ENCODE peak calls at places on chromosome 6, in five cellular contexts. R is H1, J is mesenchymal stem cell, Z is IMR-90, X is neuronal stem cell. P is an unnamed sample.

GRCh38 chr6:136920858-136921520 is 1.1 kb upstream of the SLC35D3 start:
- DNase-seq in R (peak), J (peak), X (peak), Z (no peak), P (peak)

GRCh38 chr6:168380956-168381605 is 59.9 kb upstream of the SMOC2 start:
- DNase-seq in J (no peak), X (no peak), Z (no peak), R (no peak), P (no peak)

GRCh38 chr6:144127097-144127496 is 23.2 kb upstream of the STX11 start:
- DNase-seq in J (no peak), R (no peak), Z (no peak), X (no peak), P (no peak)

GRCh38 chr6:152981219-152981618 is 1.6 kb downstream of the FBXO5 start:
- DNase-seq in J (no peak), X (no peak), R (no peak), Z (no peak), P (no peak)

GRCh38 chr6:42505377-42505702 is 53.6 kb upstream of the TRERF1 start:
- DNase-seq in J (peak), Z (peak), R (no peak), X (no peak), P (no peak)

GRCh38 chr6:152765331-152765730 is 14.7 kb downstream of the VIP start:
- DNase-seq in R (no peak), X (no peak), J (no peak), Z (no peak), P (no peak)

GRCh38 chr6:151108548-151108947 is 131.2 kb upstream of the AKAP12 start:
- DNase-seq in Z (no peak), R (no peak), X (no peak), J (peak), P (no peak)

GRCh38 chr6:4345543-4345942 is 210.2 kb upstream of the ECI2 start:
- DNase-seq in J (no peak), Z (no peak), X (no peak), R (no peak), P (no peak)

GRCh38 chr6:145241039-145241438 is 494.3 kb downstream of the EPM2A start:
- DNase-seq in J (peak), R (no peak), Z (peak), X (no peak), P (no peak)

GRCh38 chr6:167543602-167544506 is 219.0 kb downstream of the TTLL2 start:
- DNase-seq in X (no peak), R (no peak), Z (no peak), J (peak), P (no peak)

GRCh38 chr6:46794068-46794467 is 879 bp downstream of the MEP1A start:
- DNase-seq in J (peak), R (no peak), X (no peak), Z (no peak), P (no peak)

GRCh38 chr6:134503542-134504281 is 185.8 kb upstream of the SGK1 start:
- DNase-seq in J (no peak), R (no peak), Z (no peak), X (no peak), P (no peak)

GRCh38 chr6:55448446-55448845 is 121.2 kb downstream of the GFRAL start:
- DNase-seq in X (no peak), R (no peak), Z (peak), J (no peak), P (peak)

GRCh38 chr6:17268114-17268513 is 13.0 kb upstream of the RBM24 start:
- DNase-seq in R (no peak), Z (peak), X (no peak), J (peak), P (no peak)

GRCh38 chr6:170287371-170287876 is 3.5 kb downstream of the DLL1 start:
- DNase-seq in X (no peak), Z (no peak), R (no peak), J (no peak), P (no peak)

GRCh38 chr6:156880913-156881312 is 103.7 kb downstream of the ARID1B start:
- DNase-seq in Z (no peak), J (no peak), X (no peak), R (no peak), P (no peak)

GRCh38 chr6:18388942-18389341 is 1.8 kb downstream of the RNF144B start:
- DNase-seq in X (no peak), Z (peak), J (peak), R (no peak), P (peak)

GRCh38 chr6:77633993-77634392 is 18.8 kb upstream of the MEI4 start:
- DNase-seq in R (no peak), X (no peak), Z (no peak), J (peak), P (no peak)

GRCh38 chr6:168542301-168542700 is 101.3 kb downstream of the SMOC2 start:
- DNase-seq in J (no peak), R (no peak), Z (no peak), X (no peak), P (no peak)

GRCh38 chr6:128659878-128660622 is 139.7 kb upstream of the PTPRK start:
- DNase-seq in J (no peak), X (no peak), R (no peak), Z (no peak), P (no peak)

GRCh38 chr6:34855463-34855862 is 32.4 kb downstream of the TAF11 start:
- DNase-seq in X (no peak), J (no peak), Z (no peak), R (no peak), P (peak)

GRCh38 chr6:106273087-106273486 is 52.5 kb downstream of the ATG5 start:
- DNase-seq in J (no peak), X (no peak), Z (no peak), R (no peak), P (no peak)

GRCh38 chr6:150334790-150335783 is 33.7 kb upstream of the IYD start:
- DNase-seq in X (peak), Z (peak), R (no peak), J (peak), P (peak)

GRCh38 chr6:154302111-154302752 is 54.4 kb downstream of the IPCEF1 start:
- DNase-seq in Z (peak), R (no peak), J (peak), X (no peak), P (no peak)

GRCh38 chr6:43180985-43181384 is 1.0 kb upstream of the CUL9 start:
- DNase-seq in Z (peak), J (peak), R (no peak), X (no peak), P (peak)

GRCh38 chr6:51578362-51578761 is 509.1 kb downstream of the PKHD1 start:
- DNase-seq in R (no peak), X (no peak), J (no peak), Z (no peak), P (no peak)

DNA sequence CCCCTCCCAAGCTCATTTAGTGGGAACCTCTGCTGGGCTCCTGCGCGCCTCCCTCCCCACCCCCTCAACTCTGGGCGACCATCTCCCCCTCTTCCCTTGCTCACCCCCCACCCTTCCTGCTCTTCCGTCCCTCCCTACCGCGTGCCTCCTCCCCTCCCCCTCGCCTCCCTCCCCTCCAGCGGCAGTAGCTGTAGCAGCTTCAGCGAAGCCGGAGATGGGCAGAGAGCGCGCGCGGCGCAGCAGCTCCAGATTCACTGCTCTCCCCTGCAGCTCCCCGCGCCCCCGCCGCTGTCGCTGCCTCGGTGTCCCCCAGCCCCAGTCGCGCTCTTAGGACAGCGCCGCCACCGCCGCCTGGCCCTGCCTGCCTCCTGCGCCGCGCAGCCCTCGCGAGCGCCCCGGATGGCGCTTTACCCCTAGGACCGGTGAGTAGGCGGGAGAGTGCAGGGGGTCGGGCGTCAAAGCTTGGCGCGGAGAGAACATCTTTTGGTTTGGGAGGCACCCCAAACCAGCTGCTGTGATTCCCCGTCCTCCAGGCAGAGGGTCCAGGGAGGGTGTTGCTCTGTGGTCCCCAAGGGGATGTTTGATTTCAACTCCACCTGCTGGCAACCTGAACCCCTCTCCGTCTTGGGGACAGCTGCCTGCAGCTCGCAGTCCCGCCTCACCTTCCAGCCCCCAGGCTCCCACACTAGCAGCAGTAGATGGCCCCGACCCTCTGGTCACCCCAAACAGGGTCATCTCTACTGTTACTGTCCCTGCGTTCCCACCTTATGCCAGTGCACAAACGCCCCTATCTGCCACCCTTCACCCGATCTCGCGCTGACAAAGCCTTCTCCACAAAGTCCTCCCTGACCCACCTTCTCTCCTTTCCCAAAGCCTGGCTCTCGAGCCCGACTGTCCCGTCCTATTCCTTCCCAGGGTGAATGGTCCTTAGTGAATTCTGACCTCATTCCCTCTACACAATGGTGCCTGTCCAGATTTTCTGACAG is at the start of gene FUT9:
- DNase-seq in Z (no peak), R (peak), J (no peak), X (peak), P (peak)
- H4K8ac ChIP-seq in Z (no peak), R (peak), J (no peak), X (no peak), P (no peak)

DNA sequence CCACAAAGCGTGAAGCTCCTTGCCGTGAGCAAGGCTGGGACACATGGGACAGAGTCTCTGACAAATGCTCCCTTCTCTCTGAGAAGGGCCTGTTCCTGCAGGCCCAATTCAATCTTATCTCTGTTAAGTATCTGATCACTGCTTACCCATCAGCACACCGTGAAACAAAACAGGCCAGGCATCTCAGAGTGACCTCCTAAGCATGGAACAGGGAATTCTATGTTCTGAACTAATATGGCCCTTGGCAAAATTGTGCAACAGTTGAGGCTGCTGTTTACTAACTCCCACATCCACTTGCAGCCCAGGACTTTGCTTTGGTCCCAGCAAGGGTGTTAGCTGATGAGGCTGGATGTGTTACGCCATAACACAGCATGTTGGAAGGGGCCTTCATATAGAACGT is 79.2 kb downstream of the GCLC start:
- DNase-seq in Z (peak), X (no peak), R (no peak), J (peak), P (peak)
- H4K8ac ChIP-seq in Z (peak), X (no peak), R (no peak), J (no peak), P (no peak)

GRCh38 chr6:118905851-118906250 is 11.9 kb downstream of the ASF1A start:
- DNase-seq in Z (no peak), R (no peak), X (no peak), J (no peak), P (no peak)

GRCh38 chr6:118905084-118905483 is 11.1 kb downstream of the ASF1A start:
- DNase-seq in J (no peak), X (no peak), R (no peak), Z (no peak), P (no peak)

GRCh38 chr6:118902731-118903130 is 8.8 kb downstream of the ASF1A start:
- DNase-seq in X (no peak), J (peak), R (no peak), Z (peak), P (no peak)

GRCh38 chr6:118903691-118904090 is 9.7 kb downstream of the ASF1A start:
- DNase-seq in R (no peak), X (no peak), Z (no peak), J (no peak), P (peak)

GRCh38 chr6:118903134-118903533 is 9.2 kb downstream of the ASF1A start:
- DNase-seq in R (no peak), Z (no peak), X (no peak), J (no peak), P (no peak)
- H4K8ac ChIP-seq in R (no peak), Z (no peak), X (no peak), J (no peak), P (no peak)

DNA sequence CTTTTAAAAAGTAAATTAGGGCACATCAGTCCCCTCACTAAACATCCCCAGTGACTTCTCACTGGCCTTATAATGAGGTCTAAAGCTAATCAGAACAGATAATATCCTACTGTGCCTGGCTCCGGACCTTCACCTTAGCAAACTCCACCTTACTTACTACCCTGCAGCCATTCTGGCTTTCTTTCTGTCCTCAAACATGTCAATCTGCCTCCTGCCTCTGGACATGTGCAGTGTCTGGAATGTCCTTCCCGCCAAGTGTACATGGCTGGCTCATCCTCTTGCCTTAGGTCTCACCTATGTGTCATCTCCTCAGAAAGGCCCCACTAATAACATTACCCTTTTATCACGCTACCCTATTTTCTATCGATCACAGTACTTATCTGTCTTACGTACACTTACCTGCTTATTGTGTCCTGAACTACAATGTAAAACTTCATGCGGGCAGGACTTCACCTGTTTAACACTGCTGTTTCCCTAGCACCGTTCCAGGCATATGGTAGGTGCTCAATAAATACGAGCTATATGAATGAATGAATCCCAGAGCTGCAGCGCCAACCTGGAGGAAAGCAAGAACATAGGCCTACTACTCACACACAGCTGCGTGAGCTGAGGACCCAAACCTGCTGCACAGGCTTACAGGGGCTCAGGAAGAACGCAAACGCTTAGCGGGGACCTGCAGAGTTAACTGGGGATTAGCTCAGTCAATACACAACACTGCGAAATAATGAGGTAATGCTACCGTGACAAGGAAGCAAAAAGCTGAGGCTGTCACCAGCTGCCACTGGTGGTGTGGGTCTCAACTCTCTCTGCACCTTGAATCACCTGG is 991 bp downstream of the UQCC2 start:
- DNase-seq in R (no peak), Z (no peak), J (no peak), X (no peak), P (peak)
- H4K8ac ChIP-seq in R (no peak), Z (peak), J (no peak), X (no peak), P (peak)

GRCh38 chr6:130029163-130029562 is 10.8 kb downstream of the L3MBTL3 start:
- DNase-seq in Z (no peak), X (no peak), R (no peak), J (no peak), P (no peak)
- H4K8ac ChIP-seq in Z (no peak), X (no peak), R (no peak), J (no peak), P (no peak)

DNA sequence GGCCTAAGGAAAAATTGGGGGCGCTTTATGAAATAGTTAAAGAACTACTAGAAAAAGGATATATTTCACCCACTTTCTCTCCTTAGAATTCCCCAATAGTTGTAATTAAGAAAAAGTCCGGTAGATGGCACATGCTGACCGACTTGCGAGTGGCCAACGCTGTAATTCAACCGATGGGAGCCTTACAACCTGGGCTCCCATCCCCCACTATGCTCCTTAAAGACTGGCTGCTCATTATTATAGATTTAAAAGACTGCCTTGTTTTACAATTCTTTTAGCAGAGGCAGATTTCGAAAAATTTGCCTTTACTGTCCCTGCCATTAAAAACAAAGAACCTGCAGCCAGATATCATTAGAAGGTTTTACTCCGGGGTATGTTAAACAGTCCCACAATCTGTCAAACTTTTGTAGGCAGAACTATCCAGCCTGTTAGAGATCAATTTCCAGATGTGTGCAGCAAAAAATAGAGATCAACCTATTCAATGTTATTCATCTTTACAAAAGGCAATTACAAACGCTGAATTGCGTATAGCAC is 58.5 kb upstream of the PRSS16 start:
- DNase-seq in J (peak), R (no peak), Z (peak), X (peak), P (peak)
- H4K8ac ChIP-seq in J (no peak), R (no peak), Z (peak), X (no peak), P (no peak)

GRCh38 chr6:161410736-161411135 is 136.9 kb upstream of the AGPAT4 start:
- DNase-seq in J (no peak), Z (no peak), R (no peak), X (no peak), P (no peak)

GRCh38 chr6:161409353-161409752 is 135.5 kb upstream of the AGPAT4 start:
- DNase-seq in Z (no peak), X (no peak), R (no peak), J (no peak), P (no peak)

GRCh38 chr6:161407581-161407980 is 133.7 kb upstream of the AGPAT4 start:
- DNase-seq in J (peak), Z (peak), X (no peak), R (no peak), P (no peak)

GRCh38 chr6:161411265-161411944 is 137.5 kb upstream of the AGPAT4 start:
- DNase-seq in R (no peak), Z (no peak), J (no peak), X (no peak), P (no peak)

DNA sequence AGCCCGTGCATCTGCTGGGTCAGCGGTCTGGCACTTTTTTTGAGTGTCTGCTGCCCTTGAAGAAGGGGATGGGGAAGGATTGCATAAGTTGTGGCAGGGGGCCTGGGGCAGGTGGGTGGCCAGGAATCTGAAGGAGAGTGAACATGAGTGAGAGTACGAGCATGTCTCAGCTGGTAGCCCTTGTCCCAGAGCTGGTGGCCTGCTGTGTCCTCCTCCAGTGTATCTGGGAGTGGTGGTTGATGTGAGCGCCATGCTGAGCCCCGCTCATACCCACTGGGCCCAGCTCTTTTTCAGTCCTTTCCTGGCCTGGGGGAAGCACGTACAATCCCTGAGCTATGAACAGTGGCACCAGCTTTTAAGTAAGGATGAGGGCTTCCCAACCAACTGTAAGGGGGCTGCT is 136.2 kb upstream of the AGPAT4 start:
- DNase-seq in J (no peak), Z (no peak), X (no peak), R (no peak), P (no peak)
- H4K8ac ChIP-seq in J (no peak), Z (no peak), X (peak), R (peak), P (no peak)

GRCh38 chr6:64050586-64050985 is 415.0 kb downstream of the PHF3 start:
- DNase-seq in X (no peak), Z (peak), J (peak), R (no peak), P (peak)
- H4K8ac ChIP-seq in X (no peak), Z (no peak), J (no peak), R (no peak), P (no peak)

DNA sequence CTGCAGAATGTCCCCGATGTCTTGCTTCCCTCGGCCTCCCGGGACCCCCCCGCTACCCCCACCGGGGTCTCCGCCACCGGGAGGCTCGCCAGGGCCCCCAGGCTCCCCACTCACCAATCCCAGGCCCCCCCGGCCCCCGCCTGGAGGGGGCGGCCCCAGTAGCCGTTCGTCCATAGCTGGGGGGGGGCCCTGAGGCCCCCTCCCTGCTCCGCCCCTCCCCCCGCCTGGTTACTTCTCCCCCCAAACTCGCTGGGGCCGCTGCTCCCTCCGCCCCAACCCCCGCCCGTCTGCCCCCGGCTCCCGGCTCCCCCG is 304 bp downstream of the PBX2 start:
- DNase-seq in Z (no peak), R (no peak), J (no peak), X (no peak), P (no peak)
- H4K8ac ChIP-seq in Z (peak), R (no peak), J (peak), X (no peak), P (no peak)

P was measured in mesendoderm.